ENCODE peak calls at places on chromosome 13, in five cellular contexts. X, Y, S, W and C are unnamed samples.

GRCh38 chr13:98581971-98582702 is 5.2 kb upstream of the STK24 start:
- DNase-seq in Y (no peak), X (peak), S (no peak), W (no peak), C (peak)

GRCh38 chr13:76641056-76641455 is 245.1 kb downstream of the KCTD12 start:
- DNase-seq in Y (no peak), W (no peak), X (peak), S (no peak), C (no peak)

GRCh38 chr13:80562423-80562822 is 221.5 kb upstream of the SPRY2 start:
- DNase-seq in X (no peak), Y (no peak), S (no peak), W (no peak), C (no peak)

GRCh38 chr13:109088101-109088500 is 458.7 kb downstream of the MYO16 start:
- DNase-seq in W (no peak), Y (no peak), X (no peak), S (no peak), C (no peak)

GRCh38 chr13:97758317-97758716 is 195.2 kb upstream of the IPO5 start:
- DNase-seq in S (no peak), X (no peak), Y (no peak), W (no peak), C (no peak)

GRCh38 chr13:44629465-44630183 is 53.5 kb upstream of the TSC22D1 start:
- DNase-seq in X (no peak), Y (no peak), S (no peak), W (no peak), C (no peak)

GRCh38 chr13:108060111-108060510 is 155.2 kb downstream of the LIG4 start:
- DNase-seq in W (no peak), S (no peak), Y (no peak), X (no peak), C (no peak)

GRCh38 chr13:41061075-41061913 is at the start of gene WBP4:
- DNase-seq in X (peak), W (peak), Y (peak), S (peak), C (peak)

GRCh38 chr13:93535256-93535655 is 308.6 kb downstream of the GPC6 start:
- DNase-seq in W (no peak), X (peak), S (no peak), Y (no peak), C (peak)

GRCh38 chr13:45595968-45596367 is 19.6 kb downstream of the ERICH6B start:
- DNase-seq in Y (no peak), W (no peak), X (no peak), S (no peak), C (no peak)

GRCh38 chr13:22735381-22735995 is 445.3 kb upstream of the SGCG start:
- DNase-seq in Y (no peak), W (no peak), X (no peak), S (no peak), C (no peak)

GRCh38 chr13:26509491-26509890 is 48.0 kb upstream of the WASF3 start:
- DNase-seq in W (no peak), Y (no peak), X (no peak), S (no peak), C (no peak)

GRCh38 chr13:109989155-109989554 is 202.8 kb upstream of the IRS2 start:
- DNase-seq in S (no peak), W (no peak), X (peak), Y (no peak), C (peak)

GRCh38 chr13:24270639-24271131 is 38.7 kb upstream of the C1QTNF9 start:
- DNase-seq in W (peak), X (peak), Y (peak), S (peak), C (peak)

GRCh38 chr13:52374389-52374788 is 31.6 kb downstream of the THSD1 start:
- DNase-seq in W (no peak), Y (no peak), S (no peak), X (no peak), C (no peak)

GRCh38 chr13:23899555-23899954 is 2.3 kb upstream of the C1QTNF9B start:
- DNase-seq in X (peak), S (peak), W (no peak), Y (peak), C (no peak)

GRCh38 chr13:79352107-79352506 is 53.9 kb downstream of the RBM26 start:
- DNase-seq in X (no peak), W (no peak), Y (no peak), S (no peak), C (no peak)

GRCh38 chr13:23159205-23159586 is 21.6 kb upstream of the SGCG start:
- DNase-seq in Y (no peak), W (peak), X (no peak), S (no peak), C (no peak)

GRCh38 chr13:98875146-98875729 is 102.6 kb downstream of the DOCK9 start:
- DNase-seq in W (peak), X (no peak), Y (no peak), S (no peak), C (no peak)

GRCh38 chr13:52852444-52852843 is 4.0 kb upstream of the PCDH8 start:
- DNase-seq in X (no peak), Y (no peak), W (no peak), S (no peak), C (no peak)

GRCh38 chr13:99516153-99516929 is 15.1 kb downstream of the TM9SF2 start:
- DNase-seq in W (no peak), S (no peak), X (no peak), Y (no peak), C (no peak)

GRCh38 chr13:40438999-40439797 is 227.2 kb downstream of the FOXO1 start:
- DNase-seq in Y (peak), S (no peak), X (peak), W (no peak), C (no peak)

GRCh38 chr13:74667656-74668055 is 533.5 kb upstream of the KLF12 start:
- DNase-seq in X (no peak), Y (no peak), S (no peak), W (no peak), C (no peak)